ENCODE peak calls at places on chromosomes 4 and X, in nine cellular contexts. One of them, this sample, is unnamed.

GRCh38 chrX:129706395-129707072 is 32.2 kb upstream of the XPNPEP2 start:
- DNase-seq in hepatocyte: no peak
- DNase-seq in SJSA1: peak
- DNase-seq in T-helper 9 cell: no peak
- DNase-seq in smooth muscle cell of the brain vasculature: no peak
- DNase-seq in DMS153: peak
- DNase-seq in activated T-cell treated with anti-CD3 and anti-CD28 coated beads, Interleukin-2, amount 50 U/mL, for 48 hours: no peak
- DNase-seq in RCC 7860: no peak
- DNase-seq in stimulated activated CD4-positive, alpha-beta T cell treated with anti-CD3 and anti-CD28 coated beads, Interleukin-15, amount 100 ng/mL, for 48 hours: no peak
- DNase-seq in this sample: peak

GRCh38 chrX:136170109-136170800 is 22.9 kb downstream of the FHL1 start:
- DNase-seq in hepatocyte: peak
- DNase-seq in SJSA1: peak
- DNase-seq in T-helper 9 cell: no peak
- DNase-seq in smooth muscle cell of the brain vasculature: no peak
- DNase-seq in DMS153: no peak
- DNase-seq in activated T-cell treated with anti-CD3 and anti-CD28 coated beads, Interleukin-2, amount 50 U/mL, for 48 hours: no peak
- DNase-seq in RCC 7860: no peak
- DNase-seq in stimulated activated CD4-positive, alpha-beta T cell treated with anti-CD3 and anti-CD28 coated beads, Interleukin-15, amount 100 ng/mL, for 48 hours: no peak
- DNase-seq in this sample: no peak

GRCh38 chr4:8005033-8005808 is 65.6 kb upstream of the AFAP1 start:
- DNase-seq in hepatocyte: no peak
- DNase-seq in SJSA1: no peak
- DNase-seq in T-helper 9 cell: no peak
- DNase-seq in smooth muscle cell of the brain vasculature: no peak
- DNase-seq in DMS153: no peak
- DNase-seq in activated T-cell treated with anti-CD3 and anti-CD28 coated beads, Interleukin-2, amount 50 U/mL, for 48 hours: no peak
- DNase-seq in RCC 7860: no peak
- DNase-seq in stimulated activated CD4-positive, alpha-beta T cell treated with anti-CD3 and anti-CD28 coated beads, Interleukin-15, amount 100 ng/mL, for 48 hours: no peak
- DNase-seq in this sample: no peak

GRCh38 chr4:141643557-141643956 is 7.2 kb downstream of the IL15 start:
- DNase-seq in hepatocyte: no peak
- DNase-seq in SJSA1: peak
- DNase-seq in T-helper 9 cell: no peak
- DNase-seq in smooth muscle cell of the brain vasculature: no peak
- DNase-seq in DMS153: no peak
- DNase-seq in activated T-cell treated with anti-CD3 and anti-CD28 coated beads, Interleukin-2, amount 50 U/mL, for 48 hours: no peak
- DNase-seq in RCC 7860: peak
- DNase-seq in stimulated activated CD4-positive, alpha-beta T cell treated with anti-CD3 and anti-CD28 coated beads, Interleukin-15, amount 100 ng/mL, for 48 hours: no peak
- DNase-seq in this sample: no peak

GRCh38 chrX:51804741-51805140 is 61.5 kb downstream of the GSPT2 start:
- DNase-seq in hepatocyte: no peak
- DNase-seq in SJSA1: no peak
- DNase-seq in T-helper 9 cell: no peak
- DNase-seq in smooth muscle cell of the brain vasculature: no peak
- DNase-seq in DMS153: no peak
- DNase-seq in activated T-cell treated with anti-CD3 and anti-CD28 coated beads, Interleukin-2, amount 50 U/mL, for 48 hours: no peak
- DNase-seq in RCC 7860: no peak
- DNase-seq in stimulated activated CD4-positive, alpha-beta T cell treated with anti-CD3 and anti-CD28 coated beads, Interleukin-15, amount 100 ng/mL, for 48 hours: no peak
- DNase-seq in this sample: no peak

GRCh38 chr4:151541438-151542071 is 132.6 kb downstream of the FHIP1A start:
- DNase-seq in hepatocyte: no peak
- DNase-seq in SJSA1: no peak
- DNase-seq in T-helper 9 cell: no peak
- DNase-seq in smooth muscle cell of the brain vasculature: no peak
- DNase-seq in DMS153: peak
- DNase-seq in activated T-cell treated with anti-CD3 and anti-CD28 coated beads, Interleukin-2, amount 50 U/mL, for 48 hours: no peak
- DNase-seq in RCC 7860: peak
- DNase-seq in stimulated activated CD4-positive, alpha-beta T cell treated with anti-CD3 and anti-CD28 coated beads, Interleukin-15, amount 100 ng/mL, for 48 hours: no peak
- DNase-seq in this sample: no peak

GRCh38 chr4:170853422-170854021 is 763.8 kb upstream of the AADAT start:
- DNase-seq in hepatocyte: peak
- DNase-seq in SJSA1: peak
- DNase-seq in T-helper 9 cell: no peak
- DNase-seq in smooth muscle cell of the brain vasculature: peak
- DNase-seq in DMS153: peak
- DNase-seq in activated T-cell treated with anti-CD3 and anti-CD28 coated beads, Interleukin-2, amount 50 U/mL, for 48 hours: peak
- DNase-seq in RCC 7860: peak
- DNase-seq in stimulated activated CD4-positive, alpha-beta T cell treated with anti-CD3 and anti-CD28 coated beads, Interleukin-15, amount 100 ng/mL, for 48 hours: no peak
- DNase-seq in this sample: peak

GRCh38 chrX:74449322-74449936 is 28.1 kb downstream of the SLC16A2 start:
- DNase-seq in hepatocyte: no peak
- DNase-seq in SJSA1: no peak
- DNase-seq in T-helper 9 cell: peak
- DNase-seq in smooth muscle cell of the brain vasculature: peak
- DNase-seq in DMS153: no peak
- DNase-seq in activated T-cell treated with anti-CD3 and anti-CD28 coated beads, Interleukin-2, amount 50 U/mL, for 48 hours: peak
- DNase-seq in RCC 7860: peak
- DNase-seq in stimulated activated CD4-positive, alpha-beta T cell treated with anti-CD3 and anti-CD28 coated beads, Interleukin-15, amount 100 ng/mL, for 48 hours: no peak
- DNase-seq in this sample: peak

GRCh38 chrX:10529344-10529743 is 91.0 kb downstream of the MID1 start:
- DNase-seq in hepatocyte: no peak
- DNase-seq in SJSA1: no peak
- DNase-seq in T-helper 9 cell: no peak
- DNase-seq in smooth muscle cell of the brain vasculature: no peak
- DNase-seq in DMS153: no peak
- DNase-seq in activated T-cell treated with anti-CD3 and anti-CD28 coated beads, Interleukin-2, amount 50 U/mL, for 48 hours: no peak
- DNase-seq in RCC 7860: no peak
- DNase-seq in stimulated activated CD4-positive, alpha-beta T cell treated with anti-CD3 and anti-CD28 coated beads, Interleukin-15, amount 100 ng/mL, for 48 hours: no peak
- DNase-seq in this sample: no peak

GRCh38 chr4:132614682-132615081 is 534.4 kb upstream of the PCDH10 start:
- DNase-seq in hepatocyte: no peak
- DNase-seq in SJSA1: no peak
- DNase-seq in T-helper 9 cell: no peak
- DNase-seq in smooth muscle cell of the brain vasculature: no peak
- DNase-seq in DMS153: no peak
- DNase-seq in activated T-cell treated with anti-CD3 and anti-CD28 coated beads, Interleukin-2, amount 50 U/mL, for 48 hours: no peak
- DNase-seq in RCC 7860: no peak
- DNase-seq in stimulated activated CD4-positive, alpha-beta T cell treated with anti-CD3 and anti-CD28 coated beads, Interleukin-15, amount 100 ng/mL, for 48 hours: no peak
- DNase-seq in this sample: no peak

GRCh38 chr4:182554736-182555135 is 311.5 kb downstream of the TENM3 start:
- DNase-seq in hepatocyte: no peak
- DNase-seq in SJSA1: peak
- DNase-seq in T-helper 9 cell: no peak
- DNase-seq in smooth muscle cell of the brain vasculature: no peak
- DNase-seq in DMS153: no peak
- DNase-seq in activated T-cell treated with anti-CD3 and anti-CD28 coated beads, Interleukin-2, amount 50 U/mL, for 48 hours: no peak
- DNase-seq in RCC 7860: peak
- DNase-seq in stimulated activated CD4-positive, alpha-beta T cell treated with anti-CD3 and anti-CD28 coated beads, Interleukin-15, amount 100 ng/mL, for 48 hours: no peak
- DNase-seq in this sample: no peak

GRCh38 chr4:156963419-156963818 is 8.2 kb downstream of the PDGFC start:
- DNase-seq in hepatocyte: no peak
- DNase-seq in SJSA1: no peak
- DNase-seq in T-helper 9 cell: no peak
- DNase-seq in smooth muscle cell of the brain vasculature: no peak
- DNase-seq in DMS153: no peak
- DNase-seq in activated T-cell treated with anti-CD3 and anti-CD28 coated beads, Interleukin-2, amount 50 U/mL, for 48 hours: no peak
- DNase-seq in RCC 7860: no peak
- DNase-seq in stimulated activated CD4-positive, alpha-beta T cell treated with anti-CD3 and anti-CD28 coated beads, Interleukin-15, amount 100 ng/mL, for 48 hours: no peak
- DNase-seq in this sample: no peak

GRCh38 chrX:72479324-72480274 is 93.0 kb downstream of the HDAC8 start:
- DNase-seq in hepatocyte: peak
- DNase-seq in SJSA1: no peak
- DNase-seq in T-helper 9 cell: no peak
- DNase-seq in smooth muscle cell of the brain vasculature: no peak
- DNase-seq in DMS153: no peak
- DNase-seq in activated T-cell treated with anti-CD3 and anti-CD28 coated beads, Interleukin-2, amount 50 U/mL, for 48 hours: no peak
- DNase-seq in RCC 7860: no peak
- DNase-seq in stimulated activated CD4-positive, alpha-beta T cell treated with anti-CD3 and anti-CD28 coated beads, Interleukin-15, amount 100 ng/mL, for 48 hours: no peak
- DNase-seq in this sample: no peak

GRCh38 chr4:14023036-14023435 is 395.5 kb upstream of the BOD1L1 start:
- DNase-seq in hepatocyte: no peak
- DNase-seq in SJSA1: no peak
- DNase-seq in T-helper 9 cell: no peak
- DNase-seq in smooth muscle cell of the brain vasculature: no peak
- DNase-seq in DMS153: no peak
- DNase-seq in activated T-cell treated with anti-CD3 and anti-CD28 coated beads, Interleukin-2, amount 50 U/mL, for 48 hours: no peak
- DNase-seq in RCC 7860: peak
- DNase-seq in stimulated activated CD4-positive, alpha-beta T cell treated with anti-CD3 and anti-CD28 coated beads, Interleukin-15, amount 100 ng/mL, for 48 hours: no peak
- DNase-seq in this sample: no peak

GRCh38 chr4:168800926-168801325 is 209.1 kb downstream of the CBR4 start:
- DNase-seq in hepatocyte: no peak
- DNase-seq in SJSA1: no peak
- DNase-seq in T-helper 9 cell: no peak
- DNase-seq in smooth muscle cell of the brain vasculature: no peak
- DNase-seq in DMS153: no peak
- DNase-seq in activated T-cell treated with anti-CD3 and anti-CD28 coated beads, Interleukin-2, amount 50 U/mL, for 48 hours: no peak
- DNase-seq in RCC 7860: peak
- DNase-seq in stimulated activated CD4-positive, alpha-beta T cell treated with anti-CD3 and anti-CD28 coated beads, Interleukin-15, amount 100 ng/mL, for 48 hours: no peak
- DNase-seq in this sample: no peak

GRCh38 chr4:89469930-89470375 is 162.4 kb upstream of the GPRIN3 start:
- DNase-seq in hepatocyte: no peak
- DNase-seq in SJSA1: peak
- DNase-seq in T-helper 9 cell: no peak
- DNase-seq in smooth muscle cell of the brain vasculature: peak
- DNase-seq in DMS153: no peak
- DNase-seq in activated T-cell treated with anti-CD3 and anti-CD28 coated beads, Interleukin-2, amount 50 U/mL, for 48 hours: peak
- DNase-seq in RCC 7860: peak
- DNase-seq in stimulated activated CD4-positive, alpha-beta T cell treated with anti-CD3 and anti-CD28 coated beads, Interleukin-15, amount 100 ng/mL, for 48 hours: no peak
- DNase-seq in this sample: no peak

GRCh38 chr4:40055379-40055872 is 1.2 kb upstream of the N4BP2 start:
- DNase-seq in hepatocyte: no peak
- DNase-seq in SJSA1: no peak
- DNase-seq in T-helper 9 cell: no peak
- DNase-seq in smooth muscle cell of the brain vasculature: no peak
- DNase-seq in DMS153: no peak
- DNase-seq in activated T-cell treated with anti-CD3 and anti-CD28 coated beads, Interleukin-2, amount 50 U/mL, for 48 hours: no peak
- DNase-seq in RCC 7860: peak
- DNase-seq in stimulated activated CD4-positive, alpha-beta T cell treated with anti-CD3 and anti-CD28 coated beads, Interleukin-15, amount 100 ng/mL, for 48 hours: peak
- DNase-seq in this sample: no peak

GRCh38 chr4:1222036-1222789 is 26.7 kb downstream of the CTBP1 start:
- DNase-seq in hepatocyte: no peak
- DNase-seq in SJSA1: no peak
- DNase-seq in T-helper 9 cell: no peak
- DNase-seq in smooth muscle cell of the brain vasculature: no peak
- DNase-seq in DMS153: no peak
- DNase-seq in activated T-cell treated with anti-CD3 and anti-CD28 coated beads, Interleukin-2, amount 50 U/mL, for 48 hours: no peak
- DNase-seq in RCC 7860: no peak
- DNase-seq in stimulated activated CD4-positive, alpha-beta T cell treated with anti-CD3 and anti-CD28 coated beads, Interleukin-15, amount 100 ng/mL, for 48 hours: no peak
- DNase-seq in this sample: no peak

GRCh38 chr4:38456096-38456495 is 207.9 kb upstream of the KLF3 start:
- DNase-seq in hepatocyte: no peak
- DNase-seq in SJSA1: no peak
- DNase-seq in T-helper 9 cell: no peak
- DNase-seq in smooth muscle cell of the brain vasculature: no peak
- DNase-seq in DMS153: no peak
- DNase-seq in activated T-cell treated with anti-CD3 and anti-CD28 coated beads, Interleukin-2, amount 50 U/mL, for 48 hours: no peak
- DNase-seq in RCC 7860: no peak
- DNase-seq in stimulated activated CD4-positive, alpha-beta T cell treated with anti-CD3 and anti-CD28 coated beads, Interleukin-15, amount 100 ng/mL, for 48 hours: no peak
- DNase-seq in this sample: no peak

GRCh38 chr4:110247591-110247990 is 49.2 kb upstream of the ELOVL6 start:
- DNase-seq in hepatocyte: no peak
- DNase-seq in SJSA1: no peak
- DNase-seq in T-helper 9 cell: no peak
- DNase-seq in smooth muscle cell of the brain vasculature: no peak
- DNase-seq in DMS153: no peak
- DNase-seq in activated T-cell treated with anti-CD3 and anti-CD28 coated beads, Interleukin-2, amount 50 U/mL, for 48 hours: no peak
- DNase-seq in RCC 7860: no peak
- DNase-seq in stimulated activated CD4-positive, alpha-beta T cell treated with anti-CD3 and anti-CD28 coated beads, Interleukin-15, amount 100 ng/mL, for 48 hours: no peak
- DNase-seq in this sample: no peak

This sample was measured in Calu3.